ENCODE peak calls at places on chromosomes 6 and 20, in four cellular contexts. O is lower lobe of right lung, G is OCI-LY7, I is cardiac fibroblast. N is an unnamed sample.
A peak's percentile ranks its signal among the peaks of the same experiment; 100 is the strongest.

GRCh38 chr20:11204926-11205768 is 531.3 kb upstream of the JAG1 start:
- DNase-seq in O (peak; percentile 48), G (peak; percentile 50), I (peak; percentile 86), N (no peak)

GRCh38 chr6:132715204-132715603 is 1.3 kb upstream of the VNN1 start:
- DNase-seq in O (no peak), G (no peak), I (peak; percentile 86), N (no peak)

GRCh38 chr20:21396921-21397340 is 395 bp downstream of the NKX2-4 start:
- DNase-seq in O (no peak), G (no peak), I (no peak), N (no peak)

GRCh38 chr20:37577972-37578371 is 50.3 kb upstream of the BLCAP start:
- DNase-seq in O (no peak), G (no peak), I (no peak), N (no peak)

GRCh38 chr6:5044866-5045265 is 40.3 kb upstream of the PPP1R3G start:
- DNase-seq in O (no peak), G (no peak), I (no peak), N (no peak)

GRCh38 chr6:107361568-107362270 is 97.6 kb downstream of the PDSS2 start:
- DNase-seq in O (no peak), G (no peak), I (peak; percentile 82), N (no peak)

GRCh38 chr20:478949-479429 is 16.7 kb upstream of the TBC1D20 start:
- DNase-seq in O (no peak), G (peak; percentile 80), I (peak; percentile 82), N (no peak)

GRCh38 chr6:100454571-100455229 is 10.0 kb downstream of the SIM1 start:
- DNase-seq in O (no peak), G (no peak), I (peak; percentile 29), N (no peak)

GRCh38 chr20:34216382-34216742 is 24.9 kb upstream of the ASIP start:
- DNase-seq in O (no peak), G (no peak), I (peak; percentile 3), N (no peak)

GRCh38 chr6:52509281-52510212 is 67.3 kb downstream of the TRAM2 start:
- DNase-seq in O (no peak), G (no peak), I (peak; percentile 79), N (no peak)

GRCh38 chr6:170100046-170100445 is 190.8 kb downstream of the DLL1 start:
- DNase-seq in O (no peak), G (no peak), I (no peak), N (peak; percentile 72)

GRCh38 chr6:143536866-143537691 is 25.6 kb upstream of the FUCA2 start:
- DNase-seq in O (peak; percentile 82), G (no peak), I (peak; percentile 50), N (peak; percentile 88)
- TF ChIP-seq CTCF in O (peak; percentile 56), G (no peak), I (peak; percentile 68), N (peak; percentile 62)

GRCh38 chr20:36275441-36276189 is 30.5 kb upstream of the DLGAP4 start:
- DNase-seq in O (no peak), G (no peak), I (no peak), N (peak; percentile 73)
- TF ChIP-seq CTCF in O (no peak), G (no peak), I (no peak), N (no peak)

GRCh38 chr20:50625986-50626677 is 65.2 kb downstream of the RIPOR3 start:
- DNase-seq in O (no peak), G (peak; percentile 61), I (peak; percentile 67), N (no peak)
- TF ChIP-seq CTCF in O (peak; percentile 50), G (peak; percentile 76), I (peak; percentile 91), N (peak; percentile 68)

DNA sequence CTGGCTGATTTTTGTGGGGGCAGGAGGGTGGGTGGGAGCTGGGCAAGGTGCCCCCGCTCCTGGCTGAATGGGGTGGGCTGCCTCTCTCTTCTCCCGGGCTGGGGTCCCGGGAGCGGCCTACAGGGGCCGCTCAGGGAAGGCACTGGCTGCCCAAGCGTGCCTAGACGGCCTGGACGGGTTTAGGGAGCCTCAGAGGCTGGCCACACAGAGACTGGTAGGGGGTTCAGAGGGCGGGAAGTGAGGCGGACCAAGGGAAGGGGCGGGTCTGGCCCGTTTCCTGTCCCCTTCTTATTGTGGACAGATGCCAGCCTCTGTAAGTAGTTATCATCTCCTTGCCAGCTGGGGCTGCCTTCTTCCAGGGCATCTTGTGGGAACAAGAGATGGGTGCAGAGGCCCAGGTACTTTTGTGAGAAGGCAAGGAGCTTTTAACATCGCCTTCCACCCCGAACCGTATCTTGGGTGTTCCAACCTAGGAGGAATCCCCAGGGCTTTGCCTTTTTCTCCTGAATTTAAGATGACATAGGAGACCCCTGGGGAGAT is 437 bp downstream of the CD40 start:
- DNase-seq in O (peak; percentile 61), G (peak; percentile 72), I (no peak), N (no peak)
- TF ChIP-seq CTCF in O (no peak), G (no peak), I (no peak), N (no peak)

GRCh38 chr6:137372532-137372931 is 121.7 kb downstream of the OLIG3 start:
- DNase-seq in O (no peak), G (no peak), I (no peak), N (no peak)

GRCh38 chr6:137371634-137372016 is 122.6 kb downstream of the OLIG3 start:
- DNase-seq in O (no peak), G (no peak), I (no peak), N (no peak)

GRCh38 chr6:137369135-137369534 is 125.1 kb downstream of the OLIG3 start:
- DNase-seq in O (no peak), G (no peak), I (no peak), N (no peak)

GRCh38 chr6:137373296-137373695 is 120.9 kb downstream of the OLIG3 start:
- DNase-seq in O (no peak), G (no peak), I (no peak), N (no peak)

DNA sequence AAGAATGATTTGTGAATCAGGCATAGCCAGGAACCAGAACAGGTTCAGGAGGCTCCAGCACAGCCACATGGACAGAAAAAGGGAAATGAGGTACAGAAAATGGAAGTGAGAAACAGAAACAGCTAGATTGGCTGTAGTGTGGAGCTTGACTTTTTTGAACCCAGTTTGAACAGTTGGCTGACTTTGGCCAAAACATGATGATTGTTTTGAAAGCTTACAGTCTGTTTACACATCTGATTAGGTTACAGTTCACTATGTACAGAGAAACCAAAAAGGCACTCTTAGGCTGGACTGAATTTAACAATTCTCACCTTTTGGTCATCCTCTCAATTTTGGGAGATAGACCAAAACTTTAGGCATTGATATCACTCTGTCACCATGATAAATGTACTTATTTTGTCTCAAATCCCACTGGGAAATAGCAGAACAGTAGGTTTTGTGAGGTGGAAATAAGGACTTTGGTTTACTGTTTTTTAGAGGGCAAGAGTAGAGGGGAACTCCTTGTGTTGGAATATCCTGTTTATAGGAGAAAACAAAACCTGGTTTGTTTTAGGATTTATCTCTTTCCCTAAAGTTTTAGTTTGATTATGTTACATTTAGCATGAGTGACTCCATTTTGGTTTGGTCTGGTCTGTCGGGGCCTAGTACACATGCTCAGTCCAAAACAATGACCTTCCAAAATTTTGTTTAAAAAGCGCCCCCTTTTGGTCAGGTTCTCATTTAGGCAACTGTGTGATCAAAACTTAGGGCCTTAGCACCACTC is 123.1 kb downstream of the OLIG3 start:
- DNase-seq in O (no peak), G (peak; percentile 46), I (peak; percentile 15), N (no peak)
- TF ChIP-seq CTCF in O (no peak), G (peak; percentile 73), I (no peak), N (no peak)

DNA sequence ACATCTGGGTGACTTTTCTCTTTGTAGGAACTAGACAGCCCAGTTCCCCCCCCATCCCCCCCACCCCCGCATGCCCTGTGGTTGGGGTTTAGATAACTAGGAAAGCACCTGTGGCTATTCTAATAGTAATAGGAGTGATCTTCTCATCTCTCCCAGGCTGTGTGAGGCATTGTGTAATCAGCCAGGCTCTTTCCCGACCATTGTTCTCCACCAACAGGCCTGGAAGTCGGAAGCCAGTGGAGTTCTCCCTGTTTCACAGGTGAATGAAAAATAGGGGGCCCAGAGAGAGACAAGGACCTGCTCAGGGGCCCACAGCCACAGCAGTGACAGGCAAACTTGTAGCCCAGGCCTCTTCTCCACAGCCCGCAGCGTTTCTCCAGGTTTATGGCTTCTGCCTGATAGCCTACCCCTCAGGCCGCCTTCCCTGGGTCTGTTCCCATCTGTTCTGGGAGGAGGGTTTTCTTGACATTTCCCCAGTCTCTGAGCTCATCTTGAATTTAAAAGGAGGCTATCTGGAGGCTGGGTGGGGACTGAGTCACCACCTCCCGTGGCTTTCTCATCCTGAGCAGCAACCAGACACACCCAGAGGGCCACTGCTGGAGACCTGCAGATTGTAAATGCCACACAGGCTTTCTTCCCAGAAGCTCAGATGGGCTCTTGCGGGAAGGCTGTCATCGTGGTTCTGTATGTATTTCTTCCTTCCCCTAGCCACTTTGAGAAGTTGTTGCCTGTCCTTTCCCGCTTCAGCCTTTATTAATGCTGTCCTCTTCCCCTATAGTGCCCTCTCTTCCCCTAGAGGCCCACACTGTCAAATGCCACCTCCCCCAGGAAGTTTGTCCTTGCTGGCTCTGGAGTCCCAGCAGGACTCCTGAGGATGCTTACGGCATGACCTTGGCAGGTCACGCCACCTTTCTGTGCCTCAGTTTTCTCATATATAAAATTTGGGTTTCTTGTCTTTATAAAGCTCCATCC is 75.9 kb upstream of the MYL9 start:
- DNase-seq in O (no peak), G (no peak), I (peak; percentile 88), N (peak; percentile 87)
- TF ChIP-seq CTCF in O (no peak), G (no peak), I (no peak), N (no peak)

N was measured in osteocyte.